ENCODE peak calls at places on chromosomes 12 and 14, in five cellular contexts. One of them, this sample, is unnamed.

GRCh38 chr12:113230315-113231274 is 9.3 kb downstream of the TPCN1 start:
- DNase-seq in tibial nerve: no peak
- DNase-seq in mammary epithelial cell: no peak
- DNase-seq in cardiac muscle cell: peak
- DNase-seq in suprapubic skin: peak
- DNase-seq in this sample: no peak

GRCh38 chr12:53827306-53827705 is 75.5 kb upstream of the CISTR start:
- DNase-seq in tibial nerve: no peak
- DNase-seq in mammary epithelial cell: no peak
- DNase-seq in cardiac muscle cell: no peak
- DNase-seq in suprapubic skin: no peak
- DNase-seq in this sample: no peak

GRCh38 chr12:127360580-127360979 is 906.4 kb upstream of the TMEM132C start:
- DNase-seq in suprapubic skin: no peak
- DNase-seq in mammary epithelial cell: no peak
- DNase-seq in tibial nerve: no peak
- DNase-seq in cardiac muscle cell: no peak
- DNase-seq in this sample: no peak

GRCh38 chr12:124849382-124849781 is 14.3 kb downstream of the SCARB1 start:
- DNase-seq in suprapubic skin: no peak
- DNase-seq in tibial nerve: no peak
- DNase-seq in cardiac muscle cell: no peak
- DNase-seq in mammary epithelial cell: no peak
- DNase-seq in this sample: no peak

GRCh38 chr14:77153802-77154201 is 12.2 kb upstream of the ZDHHC22 start:
- DNase-seq in mammary epithelial cell: no peak
- DNase-seq in cardiac muscle cell: no peak
- DNase-seq in suprapubic skin: no peak
- DNase-seq in tibial nerve: no peak
- DNase-seq in this sample: no peak

GRCh38 chr14:46496409-46496808 is 155.2 kb downstream of the RPL10L start:
- DNase-seq in suprapubic skin: no peak
- DNase-seq in tibial nerve: no peak
- DNase-seq in mammary epithelial cell: no peak
- DNase-seq in cardiac muscle cell: no peak
- DNase-seq in this sample: no peak

GRCh38 chr14:51395361-51395849 is 155.4 kb downstream of the TMX1 start:
- DNase-seq in mammary epithelial cell: peak
- DNase-seq in tibial nerve: peak
- DNase-seq in suprapubic skin: peak
- DNase-seq in cardiac muscle cell: peak
- DNase-seq in this sample: peak

GRCh38 chr12:122318607-122319311 is 52.5 kb upstream of the VPS33A start:
- DNase-seq in mammary epithelial cell: no peak
- DNase-seq in tibial nerve: peak
- DNase-seq in cardiac muscle cell: peak
- DNase-seq in suprapubic skin: no peak
- DNase-seq in this sample: peak

GRCh38 chr12:132404956-132405741 is 75.8 kb upstream of the GALNT9 start:
- DNase-seq in suprapubic skin: no peak
- DNase-seq in mammary epithelial cell: no peak
- DNase-seq in cardiac muscle cell: no peak
- DNase-seq in tibial nerve: no peak
- DNase-seq in this sample: no peak

GRCh38 chr12:68733661-68734071 is 12.3 kb upstream of the SLC35E3 start:
- DNase-seq in tibial nerve: no peak
- DNase-seq in mammary epithelial cell: peak
- DNase-seq in suprapubic skin: no peak
- DNase-seq in cardiac muscle cell: peak
- DNase-seq in this sample: peak

GRCh38 chr12:78419513-78419912 is 445.1 kb upstream of the SYT1 start:
- DNase-seq in tibial nerve: no peak
- DNase-seq in suprapubic skin: no peak
- DNase-seq in mammary epithelial cell: no peak
- DNase-seq in cardiac muscle cell: no peak
- DNase-seq in this sample: no peak

GRCh38 chr12:66065623-66066022 is 64.9 kb downstream of the LLPH start:
- DNase-seq in tibial nerve: no peak
- DNase-seq in mammary epithelial cell: no peak
- DNase-seq in cardiac muscle cell: peak
- DNase-seq in suprapubic skin: no peak
- DNase-seq in this sample: no peak

GRCh38 chr14:89303452-89304435 is 113.3 kb downstream of the FOXN3 start:
- DNase-seq in cardiac muscle cell: peak
- DNase-seq in suprapubic skin: peak
- DNase-seq in mammary epithelial cell: peak
- DNase-seq in tibial nerve: peak
- DNase-seq in this sample: peak

DNA sequence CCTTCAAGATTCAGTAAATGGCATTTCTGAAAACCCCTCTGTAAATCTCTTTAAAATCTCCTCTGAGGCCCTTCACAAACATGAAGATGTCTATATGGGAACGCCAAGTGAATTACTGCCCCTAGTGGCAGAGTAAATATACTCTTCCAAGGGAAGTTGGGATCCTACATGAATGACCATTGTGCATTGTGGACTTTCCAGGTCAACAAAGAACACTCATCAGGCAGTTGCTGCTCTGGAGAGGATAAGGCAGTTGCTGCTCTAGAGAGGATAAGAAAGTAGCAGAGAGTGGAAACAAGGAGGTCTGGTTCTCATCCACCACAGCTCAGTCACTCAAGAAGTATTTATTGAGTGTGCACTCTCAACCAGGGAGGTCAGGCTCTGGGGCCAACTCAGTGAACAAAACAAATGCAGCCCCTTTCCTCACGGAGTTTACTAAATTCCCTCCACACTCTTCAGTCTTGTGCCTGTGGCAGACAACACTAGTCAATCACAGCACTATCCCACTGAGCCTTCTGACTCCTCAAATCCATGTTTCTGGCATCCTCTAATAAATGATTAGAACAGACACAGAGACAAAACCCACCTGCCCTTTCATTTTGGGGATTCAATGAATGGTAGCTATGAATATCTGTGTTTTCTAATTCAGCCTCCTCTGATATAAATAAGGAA is 52.9 kb downstream of the SVOP start:
- DNase-seq in cardiac muscle cell: peak
- DNase-seq in suprapubic skin: no peak
- DNase-seq in tibial nerve: no peak
- DNase-seq in mammary epithelial cell: peak
- DNase-seq in this sample: no peak
- TF ChIP-seq CTCF in cardiac muscle cell: peak
- TF ChIP-seq CTCF in suprapubic skin: no peak
- TF ChIP-seq CTCF in tibial nerve: peak
- TF ChIP-seq CTCF in mammary epithelial cell: peak
- TF ChIP-seq CTCF in this sample: no peak

DNA sequence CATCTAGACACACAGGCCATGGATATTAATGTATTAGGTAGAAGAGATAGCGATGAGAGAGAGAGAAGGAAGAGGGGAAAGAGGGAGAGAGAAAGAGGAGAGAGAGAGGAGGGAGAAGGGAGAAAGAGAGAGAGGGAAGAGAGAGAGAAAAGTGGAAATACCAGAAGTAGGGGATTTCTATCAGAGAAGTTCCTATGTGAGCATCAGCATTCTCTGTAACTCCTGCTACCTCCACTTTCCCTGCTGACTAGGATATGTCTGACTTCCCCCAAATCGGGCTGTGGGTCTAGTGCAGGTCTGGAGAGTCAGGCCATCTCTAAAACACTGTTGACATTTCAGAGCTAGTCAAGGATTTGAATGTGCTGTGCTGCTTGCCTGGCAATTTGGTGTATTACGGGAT is 3.6 kb downstream of the ARHGDIB start:
- DNase-seq in tibial nerve: no peak
- DNase-seq in mammary epithelial cell: no peak
- DNase-seq in suprapubic skin: no peak
- DNase-seq in cardiac muscle cell: no peak
- DNase-seq in this sample: no peak
- H3K4me3 ChIP-seq in tibial nerve: no peak
- H3K4me3 ChIP-seq in mammary epithelial cell: no peak
- H3K4me3 ChIP-seq in suprapubic skin: peak
- H3K4me3 ChIP-seq in cardiac muscle cell: no peak
- H3K4me3 ChIP-seq in this sample: no peak

GRCh38 chr12:108457006-108457733 is 57.9 kb upstream of the FICD start:
- DNase-seq in cardiac muscle cell: peak
- DNase-seq in mammary epithelial cell: peak
- DNase-seq in tibial nerve: peak
- DNase-seq in suprapubic skin: no peak
- DNase-seq in this sample: no peak
- TF ChIP-seq CTCF in cardiac muscle cell: peak
- TF ChIP-seq CTCF in mammary epithelial cell: peak
- TF ChIP-seq CTCF in tibial nerve: peak
- TF ChIP-seq CTCF in suprapubic skin: peak
- TF ChIP-seq CTCF in this sample: peak

DNA sequence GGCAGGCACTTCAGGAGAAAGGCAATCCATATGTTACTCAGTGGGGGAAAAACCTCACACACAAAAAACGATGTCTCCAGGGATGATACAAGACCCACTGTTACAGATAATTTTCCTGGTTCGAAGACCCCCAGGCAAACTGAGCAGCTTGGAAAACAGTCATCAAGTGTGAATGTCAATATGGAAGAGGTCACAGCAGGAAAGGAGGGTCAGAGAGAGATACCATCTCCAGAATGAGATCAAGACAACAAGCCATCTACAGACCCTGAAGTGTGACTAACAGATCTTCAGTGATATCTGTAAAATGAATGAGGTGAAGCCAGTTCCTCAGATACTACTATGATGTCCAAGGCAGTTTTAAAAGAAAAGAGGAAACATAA is 28.6 kb downstream of the GNS start:
- DNase-seq in mammary epithelial cell: no peak
- DNase-seq in cardiac muscle cell: no peak
- DNase-seq in suprapubic skin: no peak
- DNase-seq in tibial nerve: no peak
- DNase-seq in this sample: no peak
- H3K4me3 ChIP-seq in mammary epithelial cell: no peak
- H3K4me3 ChIP-seq in cardiac muscle cell: no peak
- H3K4me3 ChIP-seq in suprapubic skin: no peak
- H3K4me3 ChIP-seq in tibial nerve: no peak
- H3K4me3 ChIP-seq in this sample: no peak

This sample was measured in AG04449.